ENCODE peak calls at places on chromosomes 2 and 18, in eight cellular contexts. One of them, this sample, is unnamed.

GRCh38 chr2:99880148-99880983 is 262.0 kb downstream of the AFF3 start:
- DNase-seq in MM.1S: no peak
- DNase-seq in foreskin fibroblast: peak
- DNase-seq in cardiac muscle cell: peak
- DNase-seq in B cell: no peak
- DNase-seq in body of pancreas: no peak
- DNase-seq in GM23338: no peak
- DNase-seq in upper lobe of right lung: no peak
- DNase-seq in this sample: no peak

GRCh38 chr2:42008241-42008911 is 39.4 kb upstream of the PKDCC start:
- DNase-seq in MM.1S: no peak
- DNase-seq in foreskin fibroblast: no peak
- DNase-seq in cardiac muscle cell: peak
- DNase-seq in B cell: no peak
- DNase-seq in body of pancreas: no peak
- DNase-seq in GM23338: no peak
- DNase-seq in upper lobe of right lung: no peak
- DNase-seq in this sample: no peak

GRCh38 chr2:71784734-71785549 is 331.6 kb downstream of the DYSF start:
- DNase-seq in MM.1S: no peak
- DNase-seq in foreskin fibroblast: no peak
- DNase-seq in cardiac muscle cell: no peak
- DNase-seq in B cell: no peak
- DNase-seq in body of pancreas: no peak
- DNase-seq in GM23338: no peak
- DNase-seq in upper lobe of right lung: no peak
- DNase-seq in this sample: no peak

GRCh38 chr2:85797959-85798358 is 44.2 kb downstream of the ATOH8 start:
- DNase-seq in MM.1S: no peak
- DNase-seq in foreskin fibroblast: peak
- DNase-seq in cardiac muscle cell: peak
- DNase-seq in B cell: no peak
- DNase-seq in body of pancreas: no peak
- DNase-seq in GM23338: peak
- DNase-seq in upper lobe of right lung: no peak
- DNase-seq in this sample: no peak

GRCh38 chr2:140882671-140883620 is 1247.9 kb downstream of the LRP1B start:
- DNase-seq in MM.1S: no peak
- DNase-seq in foreskin fibroblast: no peak
- DNase-seq in cardiac muscle cell: no peak
- DNase-seq in B cell: no peak
- DNase-seq in body of pancreas: no peak
- DNase-seq in GM23338: peak
- DNase-seq in upper lobe of right lung: no peak
- DNase-seq in this sample: no peak

GRCh38 chr2:60267122-60267521 is 286.3 kb downstream of the BCL11A start:
- DNase-seq in MM.1S: no peak
- DNase-seq in foreskin fibroblast: no peak
- DNase-seq in cardiac muscle cell: no peak
- DNase-seq in B cell: no peak
- DNase-seq in body of pancreas: no peak
- DNase-seq in GM23338: no peak
- DNase-seq in upper lobe of right lung: no peak
- DNase-seq in this sample: no peak

GRCh38 chr2:238496756-238497609 is 70.3 kb downstream of the ASB1 start:
- DNase-seq in MM.1S: no peak
- DNase-seq in foreskin fibroblast: no peak
- DNase-seq in cardiac muscle cell: no peak
- DNase-seq in B cell: no peak
- DNase-seq in body of pancreas: no peak
- DNase-seq in GM23338: no peak
- DNase-seq in upper lobe of right lung: peak
- DNase-seq in this sample: no peak

GRCh38 chr2:164593541-164593940 is 27.7 kb downstream of the GRB14 start:
- DNase-seq in MM.1S: no peak
- DNase-seq in foreskin fibroblast: no peak
- DNase-seq in cardiac muscle cell: no peak
- DNase-seq in B cell: no peak
- DNase-seq in body of pancreas: no peak
- DNase-seq in GM23338: peak
- DNase-seq in upper lobe of right lung: no peak
- DNase-seq in this sample: no peak

GRCh38 chr18:77858331-77858730 is 608.7 kb downstream of the GALR1 start:
- DNase-seq in MM.1S: no peak
- DNase-seq in foreskin fibroblast: no peak
- DNase-seq in cardiac muscle cell: no peak
- DNase-seq in B cell: no peak
- DNase-seq in body of pancreas: no peak
- DNase-seq in GM23338: no peak
- DNase-seq in upper lobe of right lung: no peak
- DNase-seq in this sample: no peak

GRCh38 chr2:156647377-156648010 is 211.3 kb downstream of the GPD2 start:
- DNase-seq in MM.1S: no peak
- DNase-seq in foreskin fibroblast: no peak
- DNase-seq in cardiac muscle cell: no peak
- DNase-seq in B cell: no peak
- DNase-seq in body of pancreas: no peak
- DNase-seq in GM23338: no peak
- DNase-seq in upper lobe of right lung: no peak
- DNase-seq in this sample: no peak

GRCh38 chr2:99984781-99985525 is 157.4 kb downstream of the AFF3 start:
- DNase-seq in MM.1S: no peak
- DNase-seq in foreskin fibroblast: no peak
- DNase-seq in cardiac muscle cell: peak
- DNase-seq in B cell: no peak
- DNase-seq in body of pancreas: no peak
- DNase-seq in GM23338: peak
- DNase-seq in upper lobe of right lung: no peak
- DNase-seq in this sample: no peak

GRCh38 chr18:75477913-75478312 is 50.4 kb upstream of the SMIM21 start:
- DNase-seq in MM.1S: no peak
- DNase-seq in foreskin fibroblast: peak
- DNase-seq in cardiac muscle cell: peak
- DNase-seq in B cell: no peak
- DNase-seq in body of pancreas: no peak
- DNase-seq in GM23338: no peak
- DNase-seq in upper lobe of right lung: no peak
- DNase-seq in this sample: no peak

GRCh38 chr2:120804446-120804845 is 68.8 kb downstream of the GLI2 start:
- DNase-seq in MM.1S: no peak
- DNase-seq in foreskin fibroblast: no peak
- DNase-seq in cardiac muscle cell: no peak
- DNase-seq in B cell: no peak
- DNase-seq in body of pancreas: no peak
- DNase-seq in GM23338: no peak
- DNase-seq in upper lobe of right lung: no peak
- DNase-seq in this sample: no peak

GRCh38 chr2:183214680-183215079 is 90.4 kb downstream of the NUP35 start:
- DNase-seq in MM.1S: no peak
- DNase-seq in foreskin fibroblast: no peak
- DNase-seq in cardiac muscle cell: no peak
- DNase-seq in B cell: no peak
- DNase-seq in body of pancreas: no peak
- DNase-seq in GM23338: no peak
- DNase-seq in upper lobe of right lung: no peak
- DNase-seq in this sample: no peak

GRCh38 chr18:45399146-45399545 is 216.1 kb upstream of the SLC14A2 start:
- DNase-seq in MM.1S: no peak
- DNase-seq in foreskin fibroblast: no peak
- DNase-seq in cardiac muscle cell: no peak
- DNase-seq in B cell: no peak
- DNase-seq in body of pancreas: no peak
- DNase-seq in GM23338: no peak
- DNase-seq in upper lobe of right lung: no peak
- DNase-seq in this sample: no peak

GRCh38 chr2:64263315-64263714 is 119.1 kb upstream of the PELI1 start:
- DNase-seq in MM.1S: peak
- DNase-seq in foreskin fibroblast: peak
- DNase-seq in cardiac muscle cell: peak
- DNase-seq in B cell: no peak
- DNase-seq in body of pancreas: no peak
- DNase-seq in GM23338: no peak
- DNase-seq in upper lobe of right lung: no peak
- DNase-seq in this sample: no peak

GRCh38 chr18:25176516-25177042 is 175.4 kb downstream of the ZNF521 start:
- DNase-seq in MM.1S: no peak
- DNase-seq in foreskin fibroblast: no peak
- DNase-seq in cardiac muscle cell: no peak
- DNase-seq in B cell: no peak
- DNase-seq in body of pancreas: no peak
- DNase-seq in GM23338: peak
- DNase-seq in upper lobe of right lung: no peak
- DNase-seq in this sample: no peak

GRCh38 chr18:46332956-46333355 is 228.8 kb downstream of the HAUS1 start:
- DNase-seq in MM.1S: no peak
- DNase-seq in foreskin fibroblast: no peak
- DNase-seq in cardiac muscle cell: no peak
- DNase-seq in B cell: no peak
- DNase-seq in body of pancreas: peak
- DNase-seq in GM23338: peak
- DNase-seq in upper lobe of right lung: peak
- DNase-seq in this sample: no peak

GRCh38 chr2:241340621-241341163 is 15.4 kb upstream of the FARP2 start:
- DNase-seq in MM.1S: peak
- DNase-seq in foreskin fibroblast: no peak
- DNase-seq in cardiac muscle cell: no peak
- DNase-seq in B cell: no peak
- DNase-seq in body of pancreas: no peak
- DNase-seq in GM23338: no peak
- DNase-seq in upper lobe of right lung: no peak
- DNase-seq in this sample: no peak

GRCh38 chr2:16090650-16091575 is 150.6 kb downstream of the MYCN start:
- DNase-seq in MM.1S: no peak
- DNase-seq in foreskin fibroblast: no peak
- DNase-seq in cardiac muscle cell: no peak
- DNase-seq in B cell: no peak
- DNase-seq in body of pancreas: no peak
- DNase-seq in GM23338: no peak
- DNase-seq in upper lobe of right lung: no peak
- DNase-seq in this sample: no peak

GRCh38 chr2:14148186-14148585 is 484.3 kb upstream of the LRATD1 start:
- DNase-seq in MM.1S: no peak
- DNase-seq in foreskin fibroblast: no peak
- DNase-seq in cardiac muscle cell: no peak
- DNase-seq in B cell: no peak
- DNase-seq in body of pancreas: no peak
- DNase-seq in GM23338: no peak
- DNase-seq in upper lobe of right lung: no peak
- DNase-seq in this sample: no peak

GRCh38 chr2:35199298-35199697 is 1156.3 kb upstream of the CRIM1 start:
- DNase-seq in MM.1S: no peak
- DNase-seq in foreskin fibroblast: no peak
- DNase-seq in cardiac muscle cell: no peak
- DNase-seq in B cell: no peak
- DNase-seq in body of pancreas: no peak
- DNase-seq in GM23338: peak
- DNase-seq in upper lobe of right lung: no peak
- DNase-seq in this sample: no peak

GRCh38 chr2:236568068-236568921 is 1.3 kb upstream of the ACKR3 start:
- DNase-seq in MM.1S: peak
- DNase-seq in foreskin fibroblast: no peak
- DNase-seq in cardiac muscle cell: peak
- DNase-seq in B cell: peak
- DNase-seq in body of pancreas: peak
- DNase-seq in GM23338: peak
- DNase-seq in upper lobe of right lung: peak
- DNase-seq in this sample: peak

GRCh38 chr18:74836296-74837139 is 238.8 kb downstream of the ZNF407 start:
- DNase-seq in MM.1S: no peak
- DNase-seq in foreskin fibroblast: peak
- DNase-seq in cardiac muscle cell: peak
- DNase-seq in B cell: no peak
- DNase-seq in body of pancreas: no peak
- DNase-seq in GM23338: peak
- DNase-seq in upper lobe of right lung: no peak
- DNase-seq in this sample: no peak

GRCh38 chr2:3242747-3243369 is 134.8 kb downstream of the EIPR1 start:
- DNase-seq in MM.1S: no peak
- DNase-seq in foreskin fibroblast: peak
- DNase-seq in cardiac muscle cell: peak
- DNase-seq in B cell: peak
- DNase-seq in body of pancreas: peak
- DNase-seq in GM23338: no peak
- DNase-seq in upper lobe of right lung: no peak
- DNase-seq in this sample: no peak

GRCh38 chr2:73956211-73956865 is 28.4 kb upstream of the TET3 start:
- DNase-seq in MM.1S: no peak
- DNase-seq in foreskin fibroblast: no peak
- DNase-seq in cardiac muscle cell: no peak
- DNase-seq in B cell: no peak
- DNase-seq in body of pancreas: no peak
- DNase-seq in GM23338: no peak
- DNase-seq in upper lobe of right lung: no peak
- DNase-seq in this sample: no peak
- TF ChIP-seq CTCF in MM.1S: no peak
- TF ChIP-seq CTCF in foreskin fibroblast: no peak
- TF ChIP-seq CTCF in cardiac muscle cell: no peak
- TF ChIP-seq CTCF in B cell: no peak
- TF ChIP-seq CTCF in body of pancreas: no peak
- TF ChIP-seq CTCF in GM23338: peak
- TF ChIP-seq CTCF in upper lobe of right lung: no peak
- TF ChIP-seq CTCF in this sample: no peak

GRCh38 chr2:105344704-105345345 is 7.5 kb downstream of the C2orf49 start:
- DNase-seq in MM.1S: peak
- DNase-seq in foreskin fibroblast: no peak
- DNase-seq in cardiac muscle cell: peak
- DNase-seq in B cell: no peak
- DNase-seq in body of pancreas: no peak
- DNase-seq in GM23338: peak
- DNase-seq in upper lobe of right lung: no peak
- DNase-seq in this sample: no peak
- TF ChIP-seq CTCF in MM.1S: peak
- TF ChIP-seq CTCF in foreskin fibroblast: peak
- TF ChIP-seq CTCF in cardiac muscle cell: peak
- TF ChIP-seq CTCF in B cell: peak
- TF ChIP-seq CTCF in body of pancreas: peak
- TF ChIP-seq CTCF in GM23338: peak
- TF ChIP-seq CTCF in upper lobe of right lung: peak
- TF ChIP-seq CTCF in this sample: peak

DNA sequence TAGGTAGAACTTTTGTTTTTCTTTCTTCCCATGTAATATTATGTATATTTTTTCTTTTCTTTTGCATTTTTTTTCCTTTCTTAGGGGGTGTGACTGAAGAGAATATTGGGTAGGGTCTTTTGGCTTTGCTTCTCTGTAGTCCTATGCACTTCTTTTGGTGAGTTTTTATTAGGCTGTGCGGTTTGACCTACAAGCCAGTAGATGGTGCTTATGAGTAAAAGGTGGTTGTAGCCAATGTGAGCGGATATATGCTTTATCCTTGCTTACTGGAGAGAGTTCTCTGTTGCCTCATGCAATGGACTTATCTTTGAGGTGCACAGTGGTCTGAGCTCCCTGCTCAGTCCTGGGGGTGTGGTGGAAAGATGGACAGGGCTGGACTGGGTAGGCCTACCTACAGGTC is 52.7 kb downstream of the DSEL start:
- DNase-seq in MM.1S: no peak
- DNase-seq in foreskin fibroblast: no peak
- DNase-seq in cardiac muscle cell: peak
- DNase-seq in B cell: no peak
- DNase-seq in body of pancreas: no peak
- DNase-seq in GM23338: peak
- DNase-seq in upper lobe of right lung: no peak
- DNase-seq in this sample: no peak
- TF ChIP-seq CTCF in MM.1S: no peak
- TF ChIP-seq CTCF in foreskin fibroblast: no peak
- TF ChIP-seq CTCF in cardiac muscle cell: peak
- TF ChIP-seq CTCF in B cell: no peak
- TF ChIP-seq CTCF in body of pancreas: no peak
- TF ChIP-seq CTCF in GM23338: peak
- TF ChIP-seq CTCF in upper lobe of right lung: no peak
- TF ChIP-seq CTCF in this sample: no peak

GRCh38 chr18:64330161-64330560 is 181.3 kb upstream of the LINC00305 start:
- DNase-seq in MM.1S: no peak
- DNase-seq in foreskin fibroblast: no peak
- DNase-seq in cardiac muscle cell: peak
- DNase-seq in B cell: no peak
- DNase-seq in body of pancreas: no peak
- DNase-seq in GM23338: peak
- DNase-seq in upper lobe of right lung: no peak
- DNase-seq in this sample: no peak
- TF ChIP-seq CTCF in MM.1S: no peak
- TF ChIP-seq CTCF in foreskin fibroblast: no peak
- TF ChIP-seq CTCF in cardiac muscle cell: no peak
- TF ChIP-seq CTCF in B cell: no peak
- TF ChIP-seq CTCF in body of pancreas: no peak
- TF ChIP-seq CTCF in GM23338: peak
- TF ChIP-seq CTCF in upper lobe of right lung: peak
- TF ChIP-seq CTCF in this sample: no peak

This sample was measured in lower lobe of right lung.